ENCODE peak calls at places on chromosomes 2 and 18, in four cellular contexts. D is WTC11, V is HepG2, O is K562. H is an unnamed sample.

GRCh38 chr18:24009651-24010333 is 4.8 kb upstream of the TTC39C start:
- DNase-seq in D (no peak), V (no peak), O (no peak), H (no peak)

GRCh38 chr2:171432969-171433762 is 624 bp downstream of the METTL8 start:
- DNase-seq in D (peak; percentile 25), V (peak; percentile 83), O (peak; percentile 87), H (peak; percentile 45)

GRCh38 chr2:149686677-149687427 is 99.3 kb upstream of the MMADHC start:
- DNase-seq in D (no peak), V (no peak), O (no peak), H (peak; percentile 12)

GRCh38 chr2:105274046-105274445 is 32.5 kb downstream of the GPR45 start:
- DNase-seq in D (no peak), V (no peak), O (no peak), H (no peak)

GRCh38 chr2:157257312-157258252 is at the start of gene GALNT5:
- DNase-seq in D (peak; percentile 25), V (no peak), O (peak; percentile 91), H (no peak)

GRCh38 chr18:26312196-26312595 is 86.0 kb downstream of the TAF4B start:
- DNase-seq in D (no peak), V (no peak), O (no peak), H (peak; percentile 15)

GRCh38 chr18:49886891-49887764 is 73.8 kb upstream of the ACAA2 start:
- DNase-seq in D (peak; percentile 27), V (no peak), O (peak; percentile 23), H (no peak)

GRCh38 chr18:8946046-8946838 is 156.3 kb upstream of the NDUFV2 start:
- DNase-seq in D (no peak), V (no peak), O (no peak), H (no peak)

GRCh38 chr2:202043473-202043872 is 9.8 kb downstream of the FZD7 start:
- DNase-seq in D (no peak), V (no peak), O (no peak), H (no peak)

GRCh38 chr2:6917071-6917760 is at the start of gene RNF144A:
- DNase-seq in D (peak; percentile 62), V (no peak), O (peak; percentile 75), H (peak; percentile 99)

GRCh38 chr2:233044974-233045535 is 12.6 kb downstream of the NEU2 start:
- DNase-seq in D (no peak), V (no peak), O (no peak), H (no peak)

GRCh38 chr2:184004945-184005672 is 593.2 kb upstream of the ZNF804A start:
- DNase-seq in D (no peak), V (no peak), O (no peak), H (no peak)

GRCh38 chr2:138829326-138829725 is 49.1 kb upstream of the NXPH2 start:
- DNase-seq in D (peak; percentile 74), V (peak; percentile 64), O (peak; percentile 58), H (peak; percentile 49)

GRCh38 chr2:138831154-138831553 is 51.0 kb upstream of the NXPH2 start:
- DNase-seq in D (no peak), V (no peak), O (no peak), H (no peak)

GRCh38 chr2:138823651-138824050 is 43.5 kb upstream of the NXPH2 start:
- DNase-seq in D (no peak), V (no peak), O (no peak), H (no peak)

GRCh38 chr2:138830547-138830946 is 50.4 kb upstream of the NXPH2 start:
- DNase-seq in D (no peak), V (no peak), O (no peak), H (no peak)

GRCh38 chr2:138827426-138828054 is 47.4 kb upstream of the NXPH2 start:
- DNase-seq in D (no peak), V (peak; percentile 74), O (peak; percentile 67), H (peak; percentile 18)
- TF ChIP-seq FOXJ3 in D (no peak), V (no peak), O (no peak), H (no peak)

GRCh38 chr2:236306825-236307540 is 42.8 kb upstream of the ASB18 start:
- DNase-seq in D (no peak), V (no peak), O (no peak), H (no peak)

GRCh38 chr2:236308855-236309668 is 44.9 kb upstream of the ASB18 start:
- DNase-seq in D (no peak), V (no peak), O (no peak), H (no peak)

GRCh38 chr2:236303935-236304334 is 39.7 kb upstream of the ASB18 start:
- DNase-seq in D (no peak), V (no peak), O (no peak), H (no peak)

GRCh38 chr2:236305531-236305930 is 41.3 kb upstream of the ASB18 start:
- DNase-seq in D (no peak), V (no peak), O (no peak), H (no peak)

GRCh38 chr2:236305964-236306605 is 41.9 kb upstream of the ASB18 start:
- DNase-seq in D (no peak), V (no peak), O (no peak), H (no peak)
- TF ChIP-seq FOXJ3 in D (no peak), V (no peak), O (no peak), H (no peak)

GRCh38 chr2:17795309-17795708 is 21.0 kb upstream of the MSGN1 start:
- DNase-seq in D (no peak), V (no peak), O (no peak), H (no peak)
- TF ChIP-seq FOXJ3 in D (no peak), V (no peak), O (no peak), H (no peak)

GRCh38 chr2:140354544-140354943 is 1574.4 kb upstream of the NXPH2 start:
- DNase-seq in D (no peak), V (no peak), O (no peak), H (no peak)
- TF ChIP-seq FOXJ3 in D (no peak), V (no peak), O (no peak), H (no peak)

DNA sequence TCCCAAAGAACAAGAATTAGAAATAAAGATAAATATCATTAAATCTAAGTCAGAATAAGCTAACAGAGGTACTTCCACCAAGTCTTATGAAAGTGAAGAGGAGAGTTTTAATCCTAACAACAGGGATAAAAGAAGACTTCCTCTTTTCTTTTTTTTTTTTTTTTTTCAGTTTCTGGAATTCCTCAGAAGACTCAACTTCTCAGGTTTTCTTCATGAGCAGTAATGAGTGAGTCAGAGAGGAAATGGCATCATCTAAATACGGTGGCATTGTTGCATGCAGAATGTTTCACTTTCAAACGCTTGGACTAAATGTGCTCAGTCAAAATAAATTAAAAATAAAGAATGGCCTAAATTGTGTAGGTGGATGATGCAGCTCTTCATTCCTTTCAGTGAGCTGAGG is 45.6 kb upstream of the ARHGAP15 start:
- DNase-seq in D (no peak), V (no peak), O (no peak), H (no peak)
- TF ChIP-seq FOXJ3 in D (no peak), V (no peak), O (no peak), H (no peak)

GRCh38 chr2:200158586-200159365 is 147.7 kb upstream of the SPATS2L start:
- DNase-seq in D (no peak), V (no peak), O (no peak), H (no peak)

GRCh38 chr2:200159829-200160781 is 146.4 kb upstream of the SPATS2L start:
- DNase-seq in D (no peak), V (no peak), O (no peak), H (no peak)

GRCh38 chr2:200155652-200156051 is 150.8 kb upstream of the SPATS2L start:
- DNase-seq in D (no peak), V (no peak), O (no peak), H (peak; percentile 38)

GRCh38 chr2:200159366-200159720 is 147.2 kb upstream of the SPATS2L start:
- DNase-seq in D (no peak), V (no peak), O (no peak), H (no peak)

GRCh38 chr2:200156140-200156858 is 150.2 kb upstream of the SPATS2L start:
- DNase-seq in D (no peak), V (peak; percentile 24), O (peak; percentile 20), H (no peak)
- TF ChIP-seq FOXJ3 in D (no peak), V (no peak), O (no peak), H (no peak)

DNA sequence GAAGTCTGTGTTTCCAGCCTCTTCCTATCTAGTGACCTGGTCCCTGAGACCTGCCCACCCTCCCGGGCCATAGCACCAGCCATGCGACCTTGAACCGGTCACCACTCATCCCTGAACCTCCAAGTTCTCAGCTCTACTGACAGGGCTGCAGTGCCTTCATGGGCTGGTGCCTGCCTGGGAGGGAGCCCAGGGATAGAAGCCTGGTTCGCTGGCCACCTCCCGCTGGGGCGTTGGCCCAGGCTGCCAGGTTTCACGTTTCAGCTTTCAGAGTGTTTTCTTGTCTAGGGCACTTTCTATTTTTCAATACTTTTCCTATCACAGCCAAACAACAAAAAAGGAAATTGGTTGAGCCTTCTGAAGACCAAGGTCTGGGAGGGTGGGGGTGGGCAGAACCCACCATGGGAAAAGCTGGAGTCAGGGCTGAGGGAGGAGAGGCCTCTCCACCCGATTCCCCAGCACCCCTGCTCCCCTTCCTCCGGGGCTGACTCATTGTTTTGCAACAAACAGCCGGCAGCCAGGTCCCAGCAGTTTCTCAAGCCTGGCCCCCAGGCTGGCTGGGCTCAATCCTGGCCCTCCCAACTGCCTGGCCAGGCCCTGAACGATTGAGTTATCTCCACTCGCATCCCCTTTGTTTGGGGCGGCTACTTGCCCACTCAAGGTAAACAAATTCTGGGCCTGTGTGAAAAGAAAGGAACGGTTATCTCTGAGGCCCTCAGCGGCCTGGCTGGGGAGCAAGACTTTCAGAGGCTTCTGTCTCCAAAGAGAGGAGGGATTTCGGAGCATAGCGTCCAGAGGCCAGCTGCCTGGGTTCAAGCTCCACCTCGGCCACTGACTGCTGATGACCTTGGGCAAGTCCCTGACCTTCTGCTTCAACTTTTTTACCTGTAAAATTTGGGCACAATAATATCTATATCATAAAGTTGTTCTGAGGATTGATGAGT is 47.5 kb downstream of the ZFP36L2 start:
- DNase-seq in D (peak; percentile 73), V (peak; percentile 90), O (peak; percentile 97), H (peak; percentile 59)
- TF ChIP-seq FOXJ3 in D (no peak), V (peak; percentile 52), O (no peak), H (no peak)

GRCh38 chr2:208620487-208620978 is 213.9 kb downstream of the PTH2R start:
- DNase-seq in D (no peak), V (no peak), O (no peak), H (peak; percentile 7)
- TF ChIP-seq FOXJ3 in D (no peak), V (no peak), O (no peak), H (no peak)

H was measured in SK-N-SH.